ENCODE peak calls at places on chromosomes 12 and 14, in six cellular contexts. M is left lung, R is vagina, Z is dorsolateral prefrontal cortex, S is tibial artery, W is AG04450. E is an unnamed sample. For H3K27me3, the result is how much of the 10 kb centered on the place peaks cover.

GRCh38 chr14:68808696-68809095 is 15.8 kb upstream of the ZFP36L1 start:
- DNase-seq in M (no peak), R (no peak), Z (peak), S (no peak), W (no peak), E (no peak)

GRCh38 chr14:34212172-34212571 is 249.9 kb downstream of the SPTSSA start:
- DNase-seq in M (no peak), R (no peak), Z (no peak), S (no peak), W (no peak), E (no peak)

GRCh38 chr12:49025463-49025862 is 6.9 kb upstream of the PRKAG1 start:
- DNase-seq in M (no peak), R (no peak), Z (no peak), S (no peak), W (no peak), E (no peak)

GRCh38 chr12:125518074-125518473 is 452.8 kb downstream of the AACS start:
- DNase-seq in M (no peak), R (no peak), Z (no peak), S (no peak), W (no peak), E (no peak)

GRCh38 chr14:64806202-64806861 is 73.4 kb downstream of the SPTB start:
- DNase-seq in M (no peak), R (no peak), Z (no peak), S (peak), W (peak), E (peak)

GRCh38 chr14:85479306-85479705 is 50.6 kb upstream of the FLRT2 start:
- DNase-seq in M (no peak), R (no peak), Z (no peak), S (no peak), W (no peak), E (no peak)

GRCh38 chr14:37596790-37597189 is 1.4 kb downstream of the TTC6 start:
- DNase-seq in M (no peak), R (no peak), Z (no peak), S (no peak), W (no peak), E (no peak)

GRCh38 chr14:32478027-32478426 is 148.9 kb downstream of the AKAP6 start:
- DNase-seq in M (no peak), R (no peak), Z (no peak), S (no peak), W (no peak), E (peak)

GRCh38 chr12:118391424-118391823 is 15.1 kb downstream of the SUDS3 start:
- DNase-seq in M (no peak), R (no peak), Z (no peak), S (no peak), W (no peak), E (no peak)

GRCh38 chr14:103613517-103613916 is 15.5 kb upstream of the KLC1 start:
- DNase-seq in M (no peak), R (no peak), Z (no peak), S (no peak), W (no peak), E (no peak)

GRCh38 chr14:51396222-51396815 is 156.3 kb downstream of the TMX1 start:
- DNase-seq in M (no peak), R (no peak), Z (no peak), S (no peak), W (peak), E (peak)

GRCh38 chr14:89386214-89386886 is 30.7 kb downstream of the FOXN3 start:
- DNase-seq in M (no peak), R (no peak), Z (no peak), S (no peak), W (no peak), E (no peak)

GRCh38 chr14:75132374-75133086 is 5.7 kb upstream of the NEK9 start:
- DNase-seq in M (no peak), R (no peak), Z (no peak), S (no peak), W (no peak), E (no peak)

GRCh38 chr14:64761441-64762043 is 57.3 kb downstream of the PLEKHG3 start:
- DNase-seq in M (no peak), R (no peak), Z (no peak), S (peak), W (no peak), E (no peak)

GRCh38 chr14:79369359-79370332 is 841.7 kb downstream of the DIO2 start:
- DNase-seq in M (no peak), R (no peak), Z (no peak), S (no peak), W (peak), E (peak)

GRCh38 chr14:105389976-105390848 is 8.1 kb upstream of the TEX22 start:
- DNase-seq in M (peak), R (no peak), Z (no peak), S (no peak), W (no peak), E (no peak)

GRCh38 chr14:88533203-88533602 is 21.6 kb downstream of the PTPN21 start:
- DNase-seq in M (no peak), R (no peak), Z (no peak), S (no peak), W (no peak), E (no peak)

GRCh38 chr12:85280138-85280983 is at the start of gene ALX1:
- DNase-seq in M (peak), R (no peak), Z (no peak), S (peak), W (no peak), E (no peak)

GRCh38 chr14:57274551-57274950 is 5.8 kb downstream of the AP5M1 start:
- DNase-seq in M (no peak), R (no peak), Z (no peak), S (no peak), W (no peak), E (no peak)

GRCh38 chr14:70339970-70340369 is 19.5 kb downstream of the COX16 start:
- DNase-seq in M (no peak), R (no peak), Z (no peak), S (no peak), W (no peak), E (no peak)

GRCh38 chr12:86713121-86713520 is 456.9 kb upstream of the MGAT4C start:
- DNase-seq in M (no peak), R (no peak), Z (no peak), S (no peak), W (no peak), E (no peak)

GRCh38 chr14:105196228-105196960 is 15.3 kb upstream of the NUDT14 start:
- DNase-seq in M (no peak), R (no peak), Z (no peak), S (no peak), W (no peak), E (no peak)

GRCh38 chr12:77943466-77943865 is 112.8 kb downstream of the NAV3 start:
- DNase-seq in M (no peak), R (no peak), Z (no peak), S (no peak), W (no peak), E (no peak)

DNA sequence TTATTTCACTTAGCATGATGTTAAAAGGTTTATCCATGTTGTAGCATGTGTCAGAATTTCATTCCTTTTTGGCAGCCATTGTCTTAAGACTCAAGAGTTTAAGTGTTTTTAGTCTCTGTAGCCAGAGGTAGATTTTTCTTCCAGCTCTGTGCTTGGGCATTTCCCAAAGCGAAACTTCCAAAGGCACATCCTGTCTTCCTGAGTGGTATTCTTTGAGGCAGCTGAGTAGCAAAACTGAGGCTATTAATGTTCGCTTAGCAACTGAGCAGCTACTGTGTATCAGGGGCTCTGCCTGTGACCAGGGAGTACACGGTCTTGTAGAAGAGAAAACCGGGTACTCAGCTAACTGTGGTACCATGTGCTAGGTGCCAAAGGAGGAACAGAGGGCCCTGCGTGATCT is 51.9 kb downstream of the ETV6 start:
- DNase-seq in M (no peak), R (no peak), Z (no peak), S (no peak), W (no peak), E (no peak)
- TF ChIP-seq CTCF in M (no peak), R (no peak), Z (no peak), S (no peak), W (no peak), E (no peak)

GRCh38 chr12:131831021-131831571 is 2.9 kb downstream of the MMP17 start:
- DNase-seq in M (peak), R (no peak), Z (no peak), S (peak), W (no peak), E (no peak)

GRCh38 chr12:131829351-131829794 is 1.2 kb downstream of the MMP17 start:
- DNase-seq in M (peak), R (no peak), Z (no peak), S (no peak), W (no peak), E (no peak)

GRCh38 chr12:131828671-131829350 is 618 bp downstream of the MMP17 start:
- DNase-seq in M (peak), R (no peak), Z (no peak), S (no peak), W (no peak), E (no peak)

GRCh38 chr12:131830335-131831020 is 2.3 kb downstream of the MMP17 start:
- DNase-seq in M (peak), R (no peak), Z (peak), S (peak), W (peak), E (no peak)

GRCh38 chr12:131829795-131830334 is 1.7 kb downstream of the MMP17 start:
- DNase-seq in M (peak), R (no peak), Z (no peak), S (no peak), W (no peak), E (no peak)
- H3K27me3 ChIP-seq in M (under half), R (under half), Z (under half), S (half or more), W (under half), E (under half)

GRCh38 chr12:112191201-112191600 is 65.8 kb downstream of the TRAFD1 start:
- DNase-seq in M (no peak), R (no peak), Z (no peak), S (no peak), W (no peak), E (no peak)
- H3K4me3 ChIP-seq in M (no peak), R (no peak), Z (no peak), S (no peak), W (no peak), E (no peak)

GRCh38 chr12:53073881-53074280 is 5.3 kb downstream of the SPRYD3 start:
- DNase-seq in M (no peak), R (no peak), Z (no peak), S (peak), W (no peak), E (no peak)

GRCh38 chr12:53074290-53074998 is 4.7 kb downstream of the SPRYD3 start:
- DNase-seq in M (no peak), R (no peak), Z (no peak), S (peak), W (no peak), E (no peak)

GRCh38 chr12:53069621-53070410 is 9.4 kb downstream of the SPRYD3 start:
- DNase-seq in M (peak), R (no peak), Z (no peak), S (peak), W (no peak), E (no peak)

GRCh38 chr12:53070901-53071492 is 8.2 kb downstream of the SPRYD3 start:
- DNase-seq in M (no peak), R (no peak), Z (no peak), S (peak), W (no peak), E (no peak)

GRCh38 chr12:53071591-53072551 is 7.3 kb downstream of the SPRYD3 start:
- DNase-seq in M (no peak), R (no peak), Z (no peak), S (peak), W (no peak), E (no peak)
- TF ChIP-seq CTCF in M (no peak), R (no peak), Z (no peak), S (no peak), W (peak), E (peak)

GRCh38 chr12:109304485-109304884 is 4.6 kb downstream of the FOXN4 start:
- DNase-seq in M (no peak), R (no peak), Z (no peak), S (no peak), W (no peak), E (no peak)

GRCh38 chr12:109307051-109307450 is 2.0 kb downstream of the FOXN4 start:
- DNase-seq in M (no peak), R (no peak), Z (no peak), S (no peak), W (no peak), E (no peak)

GRCh38 chr12:109302358-109302757 is 6.7 kb downstream of the FOXN4 start:
- DNase-seq in M (no peak), R (no peak), Z (no peak), S (no peak), W (no peak), E (no peak)

GRCh38 chr12:109302770-109303169 is 6.3 kb downstream of the FOXN4 start:
- DNase-seq in M (no peak), R (no peak), Z (no peak), S (no peak), W (no peak), E (no peak)

DNA sequence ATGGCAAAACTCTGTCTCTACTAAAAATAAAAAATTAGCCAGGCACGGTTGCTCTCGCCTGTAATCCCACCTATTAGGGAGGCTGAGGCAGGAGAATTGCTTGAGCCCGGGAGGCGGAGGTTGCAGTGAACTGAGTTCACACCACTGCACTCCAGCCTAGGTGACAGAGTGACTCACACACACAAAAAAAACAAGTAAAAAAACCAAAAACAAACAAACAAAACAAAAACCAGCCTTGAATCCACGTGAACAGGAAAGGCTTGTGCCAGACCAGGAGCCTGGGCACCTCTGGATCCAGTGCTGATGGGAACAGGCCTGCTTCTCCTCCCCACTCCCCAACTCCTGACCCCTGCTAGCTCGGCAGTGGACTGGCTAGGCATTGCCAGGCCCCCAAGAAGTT is 3.5 kb downstream of the FOXN4 start:
- DNase-seq in M (no peak), R (no peak), Z (no peak), S (no peak), W (no peak), E (no peak)
- H3K27me3 ChIP-seq in M (under half), R (under half), Z (under half), S (half or more), W (half or more), E (under half)

GRCh38 chr12:21938879-21939278 is 2.3 kb downstream of the ABCC9 start:
- DNase-seq in M (no peak), R (no peak), Z (no peak), S (no peak), W (no peak), E (no peak)
- H3K4me3 ChIP-seq in M (no peak), R (peak), Z (no peak), S (peak), W (no peak), E (no peak)

GRCh38 chr12:38053655-38054464 is 262.7 kb upstream of the ALG10B start:
- DNase-seq in M (no peak), R (no peak), Z (no peak), S (no peak), W (no peak), E (no peak)
- TF ChIP-seq CTCF in M (no peak), R (no peak), Z (no peak), S (no peak), W (no peak), E (no peak)

GRCh38 chr12:111154180-111154579 is 214.7 kb downstream of the PHETA1 start:
- DNase-seq in M (no peak), R (no peak), Z (no peak), S (no peak), W (no peak), E (no peak)
- H3K27me3 ChIP-seq in M (under half), R (under half), Z (under half), S (under half), W (under half), E (under half)

GRCh38 chr12:4214912-4215861 is 58.4 kb upstream of the CCND2 start:
- DNase-seq in M (peak), R (no peak), Z (no peak), S (peak), W (no peak), E (no peak)
- H3K4me3 ChIP-seq in M (no peak), R (no peak), Z (no peak), S (no peak), W (no peak), E (no peak)

GRCh38 chr12:62955678-62956077 is 20.7 kb upstream of the PPM1H start:
- DNase-seq in M (no peak), R (no peak), Z (no peak), S (no peak), W (no peak), E (no peak)

GRCh38 chr12:62947364-62947763 is 12.4 kb upstream of the PPM1H start:
- DNase-seq in M (no peak), R (no peak), Z (no peak), S (no peak), W (no peak), E (no peak)

GRCh38 chr12:62948123-62948522 is 13.2 kb upstream of the PPM1H start:
- DNase-seq in M (no peak), R (no peak), Z (no peak), S (no peak), W (no peak), E (no peak)

GRCh38 chr12:62950317-62950716 is 15.4 kb upstream of the PPM1H start:
- DNase-seq in M (no peak), R (no peak), Z (no peak), S (no peak), W (no peak), E (no peak)
- TF ChIP-seq CTCF in M (no peak), R (no peak), Z (no peak), S (no peak), W (no peak), E (no peak)

E was measured in BJ.